ENCODE peak calls at places on chromosome 12, in nine cellular contexts. W is stimulated activated CD4-positive, alpha-beta T cell treated with anti-CD3 and anti-CD28 coated beads, Interleukin-1b, Interleukin-23, amount 100 ng/mL, for 24 hours; O is COR-L47; V is NCI-H226; Z is H9; H is AG04450; P is kidney tubule cell; Q is HTR-8/SVneo; F is NCI-H1092 treated with DMSO at 0.1 percent for 48 hours. N is an unnamed sample.

GRCh38 chr12:67355428-67356385 is 86.5 kb downstream of the CAND1 start:
- DNase-seq in W (no peak), O (peak), V (peak), Z (no peak), H (peak), P (peak), Q (peak), F (peak), N (peak)

GRCh38 chr12:131604146-131604844 is 106.6 kb upstream of the SFSWAP start:
- DNase-seq in W (no peak), O (no peak), V (no peak), Z (no peak), H (no peak), P (peak), Q (no peak), F (no peak), N (peak)

GRCh38 chr12:103924761-103925641 is 5.2 kb upstream of the HSP90B1 start:
- DNase-seq in W (peak), O (no peak), V (peak), Z (no peak), H (peak), P (peak), Q (no peak), F (no peak), N (no peak)

GRCh38 chr12:25723921-25724491 is 170.9 kb upstream of the LMNTD1 start:
- DNase-seq in W (no peak), O (no peak), V (no peak), Z (no peak), H (no peak), P (peak), Q (no peak), F (no peak), N (no peak)

GRCh38 chr12:103495783-103496456 is at the start of gene C12orf42:
- DNase-seq in W (no peak), O (peak), V (no peak), Z (peak), H (no peak), P (peak), Q (peak), F (peak), N (peak)

GRCh38 chr12:93662961-93663728 is 14.0 kb upstream of the CRADD start:
- DNase-seq in W (no peak), O (no peak), V (no peak), Z (no peak), H (no peak), P (no peak), Q (no peak), F (no peak), N (no peak)

GRCh38 chr12:48542300-48542928 is 17.0 kb downstream of the OR8S1 start:
- DNase-seq in W (peak), O (peak), V (no peak), Z (peak), H (no peak), P (peak), Q (peak), F (peak), N (peak)

GRCh38 chr12:110813756-110814155 is 33.0 kb upstream of the CCDC63 start:
- DNase-seq in W (no peak), O (no peak), V (no peak), Z (no peak), H (no peak), P (no peak), Q (no peak), F (no peak), N (no peak)

GRCh38 chr12:80763874-80764273 is 47.2 kb downstream of the MYF5 start:
- DNase-seq in W (no peak), O (peak), V (no peak), Z (no peak), H (no peak), P (peak), Q (peak), F (peak), N (no peak)

GRCh38 chr12:13816394-13816793 is 165.0 kb downstream of the GRIN2B start:
- DNase-seq in W (no peak), O (no peak), V (no peak), Z (no peak), H (no peak), P (peak), Q (no peak), F (no peak), N (no peak)